ENCODE peak calls at places on chromosomes 3 and 15, in seven cellular contexts. Y, D, V, G, C, P and S are unnamed samples.

GRCh38 chr3:114376091-114376490 is 82.3 kb downstream of the TIGIT start:
- DNase-seq in Y (no peak), D (no peak), V (no peak), G (no peak), C (peak), P (no peak), S (no peak)

GRCh38 chr3:28890373-28890772 is 390.5 kb upstream of the RBMS3 start:
- DNase-seq in Y (no peak), D (no peak), V (no peak), G (no peak), C (no peak), P (no peak), S (no peak)

GRCh38 chr3:9340450-9341009 is 22.3 kb upstream of the THUMPD3 start:
- DNase-seq in Y (no peak), D (no peak), V (peak), G (no peak), C (peak), P (no peak), S (no peak)

GRCh38 chr3:65907232-65908130 is 131.2 kb downstream of the MAGI1 start:
- DNase-seq in Y (no peak), D (no peak), V (no peak), G (peak), C (no peak), P (no peak), S (no peak)

GRCh38 chr15:80578206-80578595 is 116.9 kb upstream of the ABHD17C start:
- DNase-seq in Y (no peak), D (no peak), V (no peak), G (no peak), C (no peak), P (no peak), S (no peak)

GRCh38 chr3:136675150-136675858 is 76.9 kb downstream of the STAG1 start:
- DNase-seq in Y (no peak), D (no peak), V (no peak), G (no peak), C (no peak), P (no peak), S (no peak)

GRCh38 chr3:98573231-98573728 is 20.1 kb downstream of the CPOX start:
- DNase-seq in Y (no peak), D (no peak), V (no peak), G (no peak), C (peak), P (no peak), S (no peak)

GRCh38 chr3:42505203-42505848 is 2.9 kb downstream of the VIPR1 start:
- DNase-seq in Y (no peak), D (no peak), V (no peak), G (peak), C (no peak), P (no peak), S (no peak)

GRCh38 chr3:146466596-146466995 is 2.8 kb downstream of the PLSCR2 start:
- DNase-seq in Y (no peak), D (no peak), V (no peak), G (no peak), C (no peak), P (no peak), S (no peak)

GRCh38 chr3:167163580-167163979 is 216.5 kb downstream of the ZBBX start:
- DNase-seq in Y (no peak), D (no peak), V (no peak), G (peak), C (no peak), P (no peak), S (no peak)

GRCh38 chr3:31571325-31571724 is 38.6 kb downstream of the STT3B start:
- DNase-seq in Y (no peak), D (no peak), V (no peak), G (no peak), C (no peak), P (no peak), S (no peak)

GRCh38 chr3:186519021-186519658 is 25.0 kb downstream of the CRYGS start:
- DNase-seq in Y (no peak), D (no peak), V (no peak), G (no peak), C (no peak), P (no peak), S (no peak)

GRCh38 chr3:169323580-169324453 is 339.7 kb downstream of the MECOM start:
- DNase-seq in Y (no peak), D (peak), V (no peak), G (no peak), C (peak), P (no peak), S (no peak)